ENCODE peak calls at places on chromosomes 12 and 14, in eight cellular contexts. A is NCI-H1092 treated with DMSO at 0.1 percent for 48 hours; M is activated naive CD8-positive, alpha-beta T cell treated with anti-CD3 and anti-CD28 coated beads, Interleukin-2, amount 50 U/mL, for 24 hours; C is HuH-7; H is central memory CD4-positive, alpha-beta T cell; R is GM12891; P is stimulated activated CD4-positive, alpha-beta T cell treated with anti-CD3 and anti-CD28 coated beads, Interleukin-4, amount 100 ng/mL, for 1 hour; X is NCI-H187 treated with DMSO at 0.1 percent for 48 hours. S is an unnamed sample.

GRCh38 chr12:121132601-121133481 is at the start of gene P2RX7:
- DNase-seq in A (peak; percentile 24), M (peak; percentile 61), C (no peak), H (peak; percentile 35), R (no peak), P (peak; percentile 38), X (peak; percentile 28), S (peak; percentile 37)

GRCh38 chr14:92254786-92255185 is 68.2 kb upstream of the SLC24A4 start:
- DNase-seq in A (no peak), M (no peak), C (no peak), H (no peak), R (no peak), P (no peak), X (no peak), S (no peak)

GRCh38 chr12:14403711-14404164 is 38.3 kb downstream of the ATF7IP start:
- DNase-seq in A (peak; percentile 92), M (no peak), C (no peak), H (peak; percentile 63), R (no peak), P (no peak), X (peak; percentile 81), S (peak; percentile 35)

GRCh38 chr12:72191761-72192160 is 80.4 kb upstream of the TRHDE start:
- DNase-seq in A (no peak), M (no peak), C (no peak), H (no peak), R (no peak), P (no peak), X (no peak), S (no peak)

GRCh38 chr14:56044196-56044595 is 74.0 kb upstream of the PELI2 start:
- DNase-seq in A (no peak), M (no peak), C (no peak), H (no peak), R (no peak), P (no peak), X (no peak), S (no peak)

GRCh38 chr14:74257988-74258704 is 18.9 kb downstream of the VSX2 start:
- DNase-seq in A (no peak), M (no peak), C (no peak), H (no peak), R (no peak), P (no peak), X (no peak), S (no peak)

GRCh38 chr12:40775681-40776080 is 83.4 kb downstream of the CNTN1 start:
- DNase-seq in A (no peak), M (no peak), C (no peak), H (no peak), R (no peak), P (no peak), X (no peak), S (no peak)

GRCh38 chr12:116864371-116865160 is 16.7 kb downstream of the HRK start:
- DNase-seq in A (no peak), M (no peak), C (no peak), H (no peak), R (no peak), P (no peak), X (no peak), S (no peak)

GRCh38 chr14:69996197-69996596 is 117.0 kb downstream of the SMOC1 start:
- DNase-seq in A (no peak), M (no peak), C (no peak), H (no peak), R (no peak), P (no peak), X (no peak), S (no peak)

GRCh38 chr14:73786942-73787759 is 64.5 kb upstream of the PTGR2 start:
- DNase-seq in A (no peak), M (peak; percentile 65), C (no peak), H (peak; percentile 64), R (no peak), P (peak; percentile 64), X (no peak), S (peak; percentile 73)

GRCh38 chr12:119684730-119685129 is 16.8 kb downstream of the PRKAB1 start:
- DNase-seq in A (no peak), M (no peak), C (no peak), H (no peak), R (no peak), P (no peak), X (no peak), S (no peak)

GRCh38 chr12:26062566-26062965 is 62.3 kb downstream of the BHLHE41 start:
- DNase-seq in A (no peak), M (no peak), C (no peak), H (no peak), R (no peak), P (no peak), X (no peak), S (no peak)

GRCh38 chr12:56804684-56805083 is 41.6 kb downstream of the HSD17B6 start:
- DNase-seq in A (no peak), M (no peak), C (no peak), H (no peak), R (no peak), P (no peak), X (no peak), S (no peak)

GRCh38 chr14:69259176-69259530 is 805 bp upstream of the GALNT16 start:
- DNase-seq in A (no peak), M (no peak), C (no peak), H (no peak), R (no peak), P (no peak), X (no peak), S (no peak)

GRCh38 chr12:8779281-8779680 is 43.1 kb upstream of the A2ML1 start:
- DNase-seq in A (no peak), M (no peak), C (no peak), H (no peak), R (no peak), P (no peak), X (no peak), S (no peak)

GRCh38 chr12:119412811-119413794 is 78.6 kb downstream of the CCDC60 start:
- DNase-seq in A (peak; percentile 63), M (peak; percentile 48), C (peak; percentile 39), H (no peak), R (peak; percentile 24), P (peak; percentile 3), X (peak; percentile 79), S (no peak)

GRCh38 chr14:61560323-61560722 is 135.0 kb upstream of the HIF1A start:
- DNase-seq in A (no peak), M (no peak), C (no peak), H (no peak), R (no peak), P (no peak), X (no peak), S (no peak)

GRCh38 chr12:59425798-59426197 is 170.0 kb upstream of the SLC16A7 start:
- DNase-seq in A (no peak), M (no peak), C (no peak), H (no peak), R (no peak), P (no peak), X (no peak), S (no peak)

GRCh38 chr12:5348057-5348456 is 83.9 kb upstream of the NTF3 start:
- DNase-seq in A (no peak), M (no peak), C (no peak), H (no peak), R (no peak), P (no peak), X (no peak), S (no peak)

GRCh38 chr12:76083761-76084276 is 666 bp downstream of the NAP1L1 start:
- DNase-seq in A (peak; percentile 41), M (peak; percentile 85), C (peak; percentile 76), H (peak; percentile 78), R (peak; percentile 50), P (peak; percentile 87), X (no peak), S (peak; percentile 77)

GRCh38 chr12:127809236-127809635 is 457.7 kb upstream of the TMEM132C start:
- DNase-seq in A (no peak), M (no peak), C (no peak), H (no peak), R (no peak), P (no peak), X (no peak), S (no peak)

GRCh38 chr14:72716471-72716870 is 177.4 kb downstream of the DPF3 start:
- DNase-seq in A (no peak), M (no peak), C (no peak), H (no peak), R (no peak), P (no peak), X (no peak), S (no peak)

GRCh38 chr12:124625867-124626675 is 58.7 kb upstream of the NCOR2 start:
- DNase-seq in A (no peak), M (no peak), C (peak; percentile 21), H (no peak), R (no peak), P (no peak), X (no peak), S (no peak)

GRCh38 chr12:52151153-52151858 is 40.5 kb downstream of the KRT80 start:
- DNase-seq in A (no peak), M (no peak), C (no peak), H (no peak), R (no peak), P (no peak), X (no peak), S (no peak)

GRCh38 chr14:34243401-34243800 is 218.6 kb downstream of the SPTSSA start:
- DNase-seq in A (no peak), M (no peak), C (no peak), H (no peak), R (no peak), P (no peak), X (no peak), S (no peak)

GRCh38 chr14:63174760-63175191 is 29.5 kb upstream of the RHOJ start:
- DNase-seq in A (peak; percentile 81), M (no peak), C (peak; percentile 38), H (no peak), R (no peak), P (no peak), X (peak; percentile 59), S (no peak)

GRCh38 chr14:85423889-85424288 is 106.1 kb upstream of the FLRT2 start:
- DNase-seq in A (no peak), M (no peak), C (no peak), H (no peak), R (no peak), P (no peak), X (no peak), S (no peak)

GRCh38 chr12:114254998-114255397 is 150.9 kb downstream of the TBX5 start:
- DNase-seq in A (no peak), M (no peak), C (no peak), H (no peak), R (no peak), P (no peak), X (no peak), S (no peak)

GRCh38 chr12:100445081-100445481 is 28.6 kb upstream of the NR1H4 start:
- DNase-seq in A (no peak), M (no peak), C (peak; percentile 68), H (no peak), R (no peak), P (no peak), X (no peak), S (no peak)

GRCh38 chr12:24955389-24955788 is 6.5 kb upstream of the BCAT1 start:
- DNase-seq in A (no peak), M (no peak), C (no peak), H (no peak), R (no peak), P (no peak), X (no peak), S (no peak)

GRCh38 chr14:70188292-70188607 is 501 bp downstream of the SLC8A3 start:
- DNase-seq in A (no peak), M (peak; percentile 54), C (no peak), H (no peak), R (peak; percentile 43), P (no peak), X (no peak), S (no peak)

GRCh38 chr12:105861232-105861631 is 277.5 kb downstream of the NUAK1 start:
- DNase-seq in A (peak; percentile 81), M (no peak), C (no peak), H (no peak), R (no peak), P (no peak), X (peak; percentile 94), S (no peak)

GRCh38 chr12:67534671-67535070 is 113.9 kb upstream of the DYRK2 start:
- DNase-seq in A (no peak), M (no peak), C (no peak), H (no peak), R (no peak), P (no peak), X (no peak), S (no peak)

GRCh38 chr14:20489093-20489994 is 16.0 kb upstream of the RNASE10 start:
- DNase-seq in A (no peak), M (no peak), C (no peak), H (peak; percentile 9), R (no peak), P (no peak), X (no peak), S (peak; percentile 36)

S was measured in naive B cell.